ENCODE peak calls at places on chromosomes 2 and 18, in ten cellular contexts. K is mammary epithelial cell; Y is breast epithelium; D is colonic mucosa; I is stomach; J is IMR-90; E is tibial artery; G is MM.1S; P is CD4-positive, CD25-positive, alpha-beta regulatory T cell; Q is keratinocyte. X is an unnamed sample. For H3K4me1 and H3K9me3, the result is how much of the 10 kb centered on the place peaks cover.

GRCh38 chr2:26696352-26696816 is 3.9 kb downstream of the KCNK3 start:
- DNase-seq in K (peak), Y (no peak), D (no peak), I (peak), J (peak), E (no peak), G (no peak), P (no peak), Q (peak), X (no peak)

GRCh38 chr2:241190291-241190981 is 2.0 kb downstream of the ANO7 start:
- DNase-seq in K (no peak), Y (no peak), D (no peak), I (no peak), J (no peak), E (no peak), G (no peak), P (no peak), Q (no peak), X (no peak)

GRCh38 chr2:24352664-24353063 is 7.7 kb downstream of the ITSN2 start:
- DNase-seq in K (no peak), Y (no peak), D (no peak), I (no peak), J (no peak), E (no peak), G (no peak), P (no peak), Q (no peak), X (no peak)

GRCh38 chr2:127932199-127932877 is 46.6 kb upstream of the AMMECR1L start:
- DNase-seq in K (peak), Y (no peak), D (no peak), I (no peak), J (peak), E (no peak), G (no peak), P (no peak), Q (peak), X (no peak)

GRCh38 chr2:73986085-73986680 is 1.5 kb downstream of the TET3 start:
- DNase-seq in K (no peak), Y (no peak), D (no peak), I (peak), J (no peak), E (no peak), G (no peak), P (peak), Q (no peak), X (no peak)

GRCh38 chr2:9771481-9772017 is 71.7 kb upstream of the TAF1B start:
- DNase-seq in K (peak), Y (no peak), D (no peak), I (no peak), J (peak), E (peak), G (no peak), P (no peak), Q (no peak), X (no peak)

GRCh38 chr2:3481011-3481400 is 38.3 kb downstream of the ADI1 start:
- DNase-seq in K (no peak), Y (no peak), D (no peak), I (no peak), J (no peak), E (no peak), G (no peak), P (no peak), Q (no peak), X (no peak)

GRCh38 chr2:11343626-11344341 is 652 bp downstream of the ROCK2 start:
- DNase-seq in K (peak), Y (peak), D (peak), I (peak), J (peak), E (peak), G (peak), P (peak), Q (no peak), X (peak)

GRCh38 chr2:169507698-169508097 is 1.8 kb upstream of the KLHL41 start:
- DNase-seq in K (peak), Y (no peak), D (no peak), I (no peak), J (peak), E (no peak), G (peak), P (no peak), Q (no peak), X (no peak)

GRCh38 chr2:168241208-168241607 is 6.2 kb downstream of the STK39 start:
- DNase-seq in K (peak), Y (peak), D (no peak), I (no peak), J (no peak), E (no peak), G (no peak), P (peak), Q (peak), X (no peak)

GRCh38 chr18:52280702-52281101 is 59.3 kb upstream of the DCC start:
- DNase-seq in K (no peak), Y (no peak), D (no peak), I (no peak), J (no peak), E (no peak), G (peak), P (no peak), Q (no peak), X (no peak)

GRCh38 chr18:74532511-74533025 is 1.7 kb upstream of the CNDP1 start:
- DNase-seq in K (no peak), Y (no peak), D (no peak), I (peak), J (no peak), E (peak), G (no peak), P (no peak), Q (no peak), X (peak)

GRCh38 chr18:6069103-6069502 is 173.8 kb upstream of the TMEM200C start:
- DNase-seq in K (no peak), Y (no peak), D (no peak), I (no peak), J (no peak), E (no peak), G (no peak), P (no peak), Q (no peak), X (no peak)

GRCh38 chr2:147165682-147166081 is 679.1 kb upstream of the ACVR2A start:
- DNase-seq in K (peak), Y (no peak), D (no peak), I (no peak), J (no peak), E (no peak), G (no peak), P (no peak), Q (no peak), X (no peak)

GRCh38 chr18:55228191-55228590 is 268.9 kb upstream of the CCDC68 start:
- DNase-seq in K (no peak), Y (no peak), D (no peak), I (no peak), J (peak), E (no peak), G (no peak), P (no peak), Q (no peak), X (no peak)

GRCh38 chr2:201432551-201433388 is 18.5 kb downstream of the TRAK2 start:
- DNase-seq in K (no peak), Y (no peak), D (no peak), I (no peak), J (peak), E (no peak), G (no peak), P (no peak), Q (no peak), X (no peak)

GRCh38 chr2:172052000-172052983 is 33.0 kb upstream of the DLX1 start:
- DNase-seq in K (peak), Y (no peak), D (no peak), I (no peak), J (peak), E (no peak), G (no peak), P (no peak), Q (no peak), X (no peak)

GRCh38 chr2:78984386-78984785 is 41.1 kb upstream of the REG3G start:
- DNase-seq in K (no peak), Y (no peak), D (no peak), I (no peak), J (no peak), E (no peak), G (no peak), P (no peak), Q (no peak), X (no peak)

GRCh38 chr2:72891091-72891818 is 4.0 kb downstream of the SPR start:
- DNase-seq in K (no peak), Y (no peak), D (no peak), I (no peak), J (peak), E (no peak), G (no peak), P (no peak), Q (no peak), X (no peak)

GRCh38 chr18:44508474-44508873 is 172.2 kb upstream of the SETBP1 start:
- DNase-seq in K (no peak), Y (no peak), D (no peak), I (no peak), J (no peak), E (no peak), G (no peak), P (no peak), Q (no peak), X (no peak)
- H3K4me1 ChIP-seq in K (under half), Y (under half), D (under half), I (under half), J (under half), E (under half), G (under half), P (under half), Q (under half), X (under half)

GRCh38 chr2:176117162-176117822 is 714 bp downstream of the HOXD10 start:
- DNase-seq in K (no peak), Y (no peak), D (no peak), I (no peak), J (no peak), E (no peak), G (no peak), P (no peak), Q (no peak), X (no peak)
- H3K9me3 ChIP-seq in K (under half), Y (under half), D (under half), I (under half), J (under half), E (under half), G (under half), P (under half), Q (under half), X (under half)

GRCh38 chr2:96888082-96889011 is 18.5 kb upstream of the SEMA4C start:
- DNase-seq in K (peak), Y (peak), D (peak), I (peak), J (no peak), E (peak), G (no peak), P (no peak), Q (no peak), X (peak)

GRCh38 chr2:96891591-96892333 is 21.9 kb upstream of the SEMA4C start:
- DNase-seq in K (no peak), Y (no peak), D (peak), I (no peak), J (peak), E (peak), G (no peak), P (peak), Q (no peak), X (peak)

GRCh38 chr2:96890726-96891385 is 21.0 kb upstream of the SEMA4C start:
- DNase-seq in K (no peak), Y (no peak), D (no peak), I (no peak), J (peak), E (no peak), G (no peak), P (no peak), Q (no peak), X (no peak)

GRCh38 chr2:96887419-96888081 is 17.7 kb upstream of the SEMA4C start:
- DNase-seq in K (no peak), Y (no peak), D (no peak), I (no peak), J (no peak), E (no peak), G (no peak), P (no peak), Q (no peak), X (peak)

GRCh38 chr2:96890252-96890651 is 20.4 kb upstream of the SEMA4C start:
- DNase-seq in K (no peak), Y (no peak), D (no peak), I (no peak), J (no peak), E (no peak), G (no peak), P (no peak), Q (no peak), X (no peak)
- H3K27ac ChIP-seq in K (no peak), Y (no peak), D (no peak), I (no peak), J (no peak), E (peak), G (no peak), P (no peak), Q (no peak), X (no peak)

GRCh38 chr2:54606393-54606973 is 117.0 kb upstream of the EML6 start:
- DNase-seq in K (no peak), Y (no peak), D (no peak), I (no peak), J (no peak), E (no peak), G (no peak), P (peak), Q (no peak), X (no peak)

GRCh38 chr2:54603796-54604195 is 119.7 kb upstream of the EML6 start:
- DNase-seq in K (no peak), Y (no peak), D (no peak), I (no peak), J (no peak), E (no peak), G (no peak), P (peak), Q (no peak), X (no peak)

GRCh38 chr2:54608224-54608623 is 115.2 kb upstream of the EML6 start:
- DNase-seq in K (no peak), Y (no peak), D (no peak), I (no peak), J (no peak), E (no peak), G (no peak), P (no peak), Q (no peak), X (no peak)

GRCh38 chr2:54604771-54605350 is 118.6 kb upstream of the EML6 start:
- DNase-seq in K (no peak), Y (no peak), D (no peak), I (no peak), J (no peak), E (no peak), G (no peak), P (no peak), Q (no peak), X (no peak)

GRCh38 chr2:54605836-54606235 is 117.6 kb upstream of the EML6 start:
- DNase-seq in K (no peak), Y (no peak), D (no peak), I (no peak), J (peak), E (no peak), G (no peak), P (no peak), Q (no peak), X (no peak)
- H3K4me1 ChIP-seq in K (under half), Y (under half), D (under half), I (under half), J (under half), E (under half), G (under half), P (half or more), Q (under half), X (half or more)

X was measured in upper lobe of right lung.